ENCODE peak calls at places on chromosomes 5 and 9, in seven cellular contexts. A is HS-27A; E is activated T-helper 1 cell treated with anti-CD3 and anti-CD28 coated beads, Interleukin-12 subunit alpha, Interleukin-12 subunit beta, Interleukin-2, Interleukin-4 antibody, amounts not matched to agents 30 ng/mL and 10 ng/mL and 1 ng/mL, durations not matched to agents 14 hours and 24 hours and 36 hours; R is mesendoderm; U is activated CD4-positive, alpha-beta T cell treated with anti-CD3 and anti-CD28 coated beads, Interleukin-2, amount 50 U/mL, for 1 hour; X is activated CD4-positive, CD25-positive, alpha-beta regulatory T cell; K is fibroblast of pulmonary artery. N is an unnamed sample.

GRCh38 chr5:28543699-28544098 is 1505.3 kb upstream of the CDH9 start:
- DNase-seq in U (no peak), E (no peak), A (no peak), X (no peak), R (no peak), K (no peak), N (no peak)

GRCh38 chr5:168153263-168153930 is 138.0 kb upstream of the WWC1 start:
- DNase-seq in A (no peak), E (no peak), U (no peak), R (peak), X (no peak), K (no peak), N (no peak)

GRCh38 chr5:10689391-10690081 is 71.5 kb downstream of the DAP start:
- DNase-seq in A (no peak), R (peak), K (peak), E (no peak), U (no peak), X (no peak), N (no peak)

GRCh38 chr5:91264311-91265051 is 118.6 kb downstream of the ARRDC3 start:
- DNase-seq in U (no peak), K (no peak), A (no peak), E (no peak), R (peak), X (no peak), N (no peak)

GRCh38 chr9:105223544-105224140 is 20.8 kb upstream of the SLC44A1 start:
- DNase-seq in K (no peak), A (no peak), U (no peak), E (no peak), X (no peak), R (no peak), N (no peak)

GRCh38 chr5:6825678-6826244 is 112.5 kb downstream of the TENT4A start:
- DNase-seq in A (no peak), R (no peak), U (no peak), K (no peak), X (no peak), E (no peak), N (no peak)

GRCh38 chr5:133114166-133114932 is 62.5 kb downstream of the HSPA4 start:
- DNase-seq in E (no peak), R (no peak), K (no peak), A (no peak), X (no peak), U (no peak), N (no peak)

GRCh38 chr5:32280656-32281081 is 32.1 kb downstream of the MTMR12 start:
- DNase-seq in A (no peak), X (no peak), U (no peak), K (no peak), E (peak), R (no peak), N (no peak)

GRCh38 chr9:68492801-68493200 is 47.9 kb downstream of the TMEM252 start:
- DNase-seq in A (no peak), R (peak), U (no peak), E (no peak), K (no peak), X (no peak), N (no peak)

GRCh38 chr5:149632311-149633251 is 51.3 kb downstream of the ARHGEF37 start:
- DNase-seq in U (no peak), A (no peak), X (no peak), K (peak), E (no peak), R (no peak), N (no peak)

GRCh38 chr5:57037355-57037754 is 85.4 kb upstream of the MIER3 start:
- DNase-seq in U (no peak), K (peak), X (no peak), E (no peak), R (peak), A (no peak), N (no peak)

GRCh38 chr9:126985870-126986498 is 71.4 kb downstream of the RALGPS1 start:
- DNase-seq in X (peak), R (no peak), A (peak), E (peak), U (peak), K (peak), N (peak)

GRCh38 chr9:134301387-134302129 is 24.7 kb upstream of the RXRA start:
- DNase-seq in K (no peak), U (peak), X (no peak), E (peak), R (no peak), A (no peak), N (no peak)

GRCh38 chr9:124708633-124709032 is 62.5 kb downstream of the NR6A1 start:
- DNase-seq in X (no peak), R (peak), K (no peak), A (peak), U (no peak), E (no peak), N (no peak)

GRCh38 chr5:43190755-43191603 is 1.0 kb upstream of the NIM1K start:
- DNase-seq in K (peak), E (no peak), R (peak), U (no peak), A (no peak), X (no peak), N (no peak)

GRCh38 chr5:173802670-173803165 is 85.4 kb upstream of the CPEB4 start:
- DNase-seq in U (no peak), X (no peak), A (no peak), R (peak), K (peak), E (no peak), N (no peak)

GRCh38 chr5:82885657-82886389 is 191.4 kb downstream of the TMEM167A start:
- DNase-seq in X (no peak), R (peak), E (no peak), U (no peak), K (no peak), A (no peak), N (no peak)

GRCh38 chr5:112077180-112077579 is 320.2 kb upstream of the NREP start:
- DNase-seq in U (no peak), X (no peak), E (no peak), K (peak), A (no peak), R (no peak), N (no peak)

GRCh38 chr5:54586336-54586735 is 68.8 kb downstream of the SNX18 start:
- DNase-seq in K (no peak), E (no peak), X (no peak), A (no peak), U (no peak), R (no peak), N (no peak)

GRCh38 chr5:102799017-102799416 is 43.9 kb downstream of the PAM start:
- DNase-seq in E (no peak), X (no peak), R (no peak), U (no peak), A (no peak), K (peak), N (no peak)

GRCh38 chr5:2534970-2535369 is 216.5 kb downstream of the IRX2 start:
- DNase-seq in U (no peak), R (no peak), K (no peak), X (no peak), E (no peak), A (no peak), N (no peak)

GRCh38 chr5:65184780-65185179 is 296.9 kb downstream of the ADAMTS6 start:
- DNase-seq in X (no peak), U (no peak), A (no peak), R (no peak), E (no peak), K (no peak), N (no peak)

GRCh38 chr9:123338710-123339665 is 17.0 kb upstream of the CRB2 start:
- DNase-seq in U (peak), X (peak), K (peak), A (no peak), R (peak), E (peak), N (no peak)

GRCh38 chr5:138469540-138470321 is 4.5 kb downstream of the EGR1 start:
- DNase-seq in X (no peak), R (peak), A (no peak), E (no peak), U (peak), K (peak), N (no peak)

GRCh38 chr5:170451764-170452365 is 52.0 kb upstream of the KCNIP1 start:
- DNase-seq in X (no peak), U (no peak), K (peak), A (no peak), E (no peak), R (no peak), N (no peak)

GRCh38 chr5:164054461-164054860 is 549.0 kb downstream of the MAT2B start:
- DNase-seq in E (no peak), X (no peak), U (no peak), K (no peak), R (no peak), A (no peak), N (no peak)

GRCh38 chr5:42242829-42243485 is 180.3 kb upstream of the GHR start:
- DNase-seq in X (no peak), A (no peak), K (no peak), U (no peak), E (no peak), R (no peak), N (no peak)

GRCh38 chr5:181086410-181087229 is 44.3 kb downstream of the OR2V1 start:
- DNase-seq in X (no peak), U (no peak), R (no peak), A (no peak), K (no peak), E (no peak), N (no peak)

GRCh38 chr5:5572010-5572982 is 149.8 kb downstream of the ICE1 start:
- DNase-seq in R (no peak), A (no peak), X (no peak), K (no peak), E (no peak), U (no peak), N (no peak)

GRCh38 chr5:55134053-55134722 is 25.8 kb upstream of the GPX8 start:
- DNase-seq in U (no peak), E (no peak), R (no peak), K (no peak), A (no peak), X (no peak), N (no peak)

GRCh38 chr5:44292736-44293135 is 96.5 kb downstream of the FGF10 start:
- DNase-seq in E (no peak), A (no peak), X (no peak), K (no peak), U (no peak), R (no peak), N (no peak)

GRCh38 chr9:134375430-134376385 is 49.5 kb downstream of the RXRA start:
- DNase-seq in A (no peak), R (no peak), X (no peak), K (peak), U (no peak), E (no peak), N (no peak)

GRCh38 chr5:33441241-33441844 is 578 bp downstream of the TARS1 start:
- DNase-seq in E (no peak), R (no peak), X (no peak), A (no peak), U (peak), K (no peak), N (peak)

GRCh38 chr5:120872292-120872691 is 408.2 kb downstream of the PRR16 start:
- DNase-seq in A (no peak), E (no peak), U (no peak), X (no peak), K (no peak), R (no peak), N (no peak)

GRCh38 chr5:31408814-31409213 is 123.1 kb downstream of the DROSHA start:
- DNase-seq in U (no peak), E (no peak), K (peak), A (peak), X (no peak), R (peak), N (no peak)

GRCh38 chr9:134338394-134339182 is 12.3 kb downstream of the RXRA start:
- DNase-seq in R (no peak), K (no peak), X (no peak), U (no peak), A (no peak), E (no peak), N (no peak)

GRCh38 chr5:179905144-179905526 is 2.6 kb downstream of the TBC1D9B start:
- DNase-seq in K (no peak), A (no peak), X (no peak), R (no peak), E (no peak), U (no peak), N (no peak)

GRCh38 chr5:131521252-131521651 is 113.8 kb downstream of the RAPGEF6 start:
- DNase-seq in U (no peak), A (no peak), E (no peak), K (no peak), R (no peak), X (no peak), N (no peak)

N was measured in NCI-H345.